ENCODE peak calls at places on chromosomes 7 and 10, in nine cellular contexts. F, G, I, B, M, J, K, C and H are unnamed samples. For H3K36me3, the result is how much of the 10 kb centered on the place peaks cover.

GRCh38 chr10:28853195-28853594 is 175.9 kb downstream of the BAMBI start:
- DNase-seq in F (no peak), G (no peak), I (no peak), B (no peak), M (no peak), J (peak), K (no peak), C (peak), H (no peak)

GRCh38 chr10:94383515-94383914 is 18.8 kb upstream of the TBC1D12 start:
- DNase-seq in F (no peak), G (no peak), I (no peak), B (no peak), M (no peak), J (no peak), K (no peak), C (no peak), H (no peak)

GRCh38 chr10:96675846-96676245 is 44.5 kb downstream of the PIK3AP1 start:
- DNase-seq in F (no peak), G (no peak), I (no peak), B (no peak), M (no peak), J (no peak), K (no peak), C (no peak), H (no peak)

GRCh38 chr7:92955081-92955480 is 118.7 kb upstream of the CDK6 start:
- DNase-seq in F (no peak), G (no peak), I (no peak), B (no peak), M (no peak), J (no peak), K (no peak), C (no peak), H (no peak)

GRCh38 chr10:48575901-48576300 is 29.0 kb downstream of the ARHGAP22 start:
- DNase-seq in F (no peak), G (no peak), I (no peak), B (no peak), M (no peak), J (no peak), K (no peak), C (no peak), H (no peak)

GRCh38 chr10:76939862-76940495 is 697.6 kb downstream of the KCNMA1 start:
- DNase-seq in F (no peak), G (no peak), I (no peak), B (no peak), M (no peak), J (no peak), K (no peak), C (no peak), H (no peak)

GRCh38 chr10:24469993-24470392 is 253.7 kb downstream of the ARHGAP21 start:
- DNase-seq in F (peak), G (peak), I (no peak), B (no peak), M (no peak), J (peak), K (no peak), C (peak), H (no peak)

GRCh38 chr7:73828107-73828803 is 2.5 kb upstream of the CLDN4 start:
- DNase-seq in F (no peak), G (no peak), I (peak), B (no peak), M (peak), J (peak), K (peak), C (peak), H (no peak)

GRCh38 chr7:42734568-42734967 is 177.3 kb downstream of the C7orf25 start:
- DNase-seq in F (no peak), G (no peak), I (no peak), B (no peak), M (no peak), J (peak), K (peak), C (no peak), H (no peak)

GRCh38 chr10:96532523-96532922 is 18.8 kb upstream of the TLL2 start:
- DNase-seq in F (no peak), G (no peak), I (no peak), B (no peak), M (peak), J (peak), K (no peak), C (no peak), H (no peak)

GRCh38 chr7:128259131-128260056 is 18.3 kb downstream of the LEP start:
- DNase-seq in F (no peak), G (no peak), I (peak), B (no peak), M (peak), J (peak), K (no peak), C (peak), H (no peak)

GRCh38 chr10:536935-537334 is 152.5 kb downstream of the DIP2C start:
- DNase-seq in F (peak), G (no peak), I (no peak), B (no peak), M (no peak), J (no peak), K (no peak), C (no peak), H (no peak)

GRCh38 chr10:5500910-5501309 is 1.5 kb upstream of the CALML5 start:
- DNase-seq in F (peak), G (peak), I (no peak), B (no peak), M (no peak), J (no peak), K (no peak), C (no peak), H (no peak)

GRCh38 chr7:71630521-71630920 is 498.6 kb downstream of the GALNT17 start:
- DNase-seq in F (no peak), G (no peak), I (no peak), B (no peak), M (no peak), J (no peak), K (no peak), C (no peak), H (no peak)

GRCh38 chr10:74332398-74332797 is 181.4 kb downstream of the ADK start:
- DNase-seq in F (no peak), G (no peak), I (no peak), B (no peak), M (no peak), J (peak), K (no peak), C (no peak), H (no peak)

GRCh38 chr10:70733051-70733450 is 52.1 kb downstream of the TBATA start:
- DNase-seq in F (no peak), G (no peak), I (no peak), B (no peak), M (no peak), J (no peak), K (no peak), C (no peak), H (no peak)

GRCh38 chr10:66837990-66838389 is 87.8 kb upstream of the LRRTM3 start:
- DNase-seq in F (no peak), G (no peak), I (no peak), B (no peak), M (no peak), J (peak), K (no peak), C (no peak), H (no peak)

GRCh38 chr7:128307066-128307465 is 36.6 kb downstream of the RBM28 start:
- DNase-seq in F (no peak), G (no peak), I (no peak), B (no peak), M (no peak), J (no peak), K (no peak), C (no peak), H (no peak)

GRCh38 chr7:26813426-26813825 is 51.0 kb downstream of the SKAP2 start:
- DNase-seq in F (no peak), G (peak), I (no peak), B (no peak), M (no peak), J (peak), K (peak), C (no peak), H (no peak)

GRCh38 chr7:155948845-155949244 is 136.6 kb upstream of the SHH start:
- DNase-seq in F (no peak), G (no peak), I (no peak), B (no peak), M (peak), J (no peak), K (no peak), C (no peak), H (no peak)

GRCh38 chr10:95728535-95728934 is 27.4 kb upstream of the ENTPD1 start:
- DNase-seq in F (no peak), G (no peak), I (no peak), B (no peak), M (no peak), J (peak), K (peak), C (no peak), H (no peak)

GRCh38 chr7:91636129-91636724 is 244.3 kb downstream of the MTERF1 start:
- DNase-seq in F (no peak), G (no peak), I (peak), B (no peak), M (no peak), J (peak), K (peak), C (no peak), H (no peak)

GRCh38 chr10:94223702-94224370 is 138.9 kb downstream of the NOC3L start:
- DNase-seq in F (no peak), G (no peak), I (no peak), B (no peak), M (no peak), J (peak), K (no peak), C (no peak), H (no peak)

GRCh38 chr10:7819126-7819470 is 793 bp downstream of the TAF3 start:
- DNase-seq in F (no peak), G (no peak), I (no peak), B (no peak), M (peak), J (peak), K (peak), C (no peak), H (peak)

GRCh38 chr7:91169819-91170218 is 94.4 kb upstream of the FZD1 start:
- DNase-seq in F (no peak), G (no peak), I (no peak), B (no peak), M (no peak), J (no peak), K (no peak), C (no peak), H (no peak)

GRCh38 chr7:5421626-5422323 is 1.9 kb downstream of the TNRC18 start:
- DNase-seq in F (peak), G (peak), I (no peak), B (peak), M (peak), J (peak), K (peak), C (peak), H (peak)

GRCh38 chr10:31011660-31012022 is 20.0 kb downstream of the ZNF438 start:
- DNase-seq in F (no peak), G (no peak), I (no peak), B (no peak), M (no peak), J (peak), K (no peak), C (no peak), H (no peak)

GRCh38 chr7:37961251-37961650 is 40.8 kb downstream of the EPDR1 start:
- DNase-seq in F (no peak), G (no peak), I (no peak), B (no peak), M (no peak), J (no peak), K (no peak), C (no peak), H (no peak)

GRCh38 chr7:151310578-151310977 is 31.0 kb upstream of the NUB1 start:
- DNase-seq in F (no peak), G (no peak), I (no peak), B (no peak), M (no peak), J (peak), K (no peak), C (peak), H (no peak)

GRCh38 chr7:105794741-105795729 is 81.4 kb downstream of the ATXN7L1 start:
- DNase-seq in F (no peak), G (no peak), I (no peak), B (peak), M (no peak), J (peak), K (no peak), C (peak), H (no peak)

GRCh38 chr7:114084381-114085312 is 165.8 kb upstream of the PPP1R3A start:
- DNase-seq in F (peak), G (peak), I (no peak), B (peak), M (peak), J (peak), K (no peak), C (no peak), H (no peak)

GRCh38 chr10:76649723-76650127 is 987.9 kb downstream of the KCNMA1 start:
- DNase-seq in F (no peak), G (no peak), I (no peak), B (peak), M (peak), J (peak), K (peak), C (no peak), H (no peak)

GRCh38 chr10:114893248-114893647 is 44.7 kb upstream of the TRUB1 start:
- DNase-seq in F (no peak), G (no peak), I (peak), B (no peak), M (no peak), J (peak), K (no peak), C (no peak), H (no peak)

GRCh38 chr10:117823980-117824379 is 222.8 kb downstream of the RAB11FIP2 start:
- DNase-seq in F (no peak), G (no peak), I (no peak), B (no peak), M (no peak), J (no peak), K (no peak), C (no peak), H (no peak)

GRCh38 chr7:27048438-27048837 is 47.4 kb downstream of the HOXA1 start:
- DNase-seq in F (no peak), G (no peak), I (no peak), B (no peak), M (no peak), J (no peak), K (no peak), C (no peak), H (no peak)

GRCh38 chr10:50325449-50326188 is 74.3 kb upstream of the ASAH2 start:
- DNase-seq in F (no peak), G (no peak), I (peak), B (peak), M (peak), J (peak), K (peak), C (peak), H (no peak)

GRCh38 chr7:122829962-122830361 is 56.3 kb downstream of the CADPS2 start:
- DNase-seq in F (no peak), G (no peak), I (no peak), B (no peak), M (no peak), J (no peak), K (no peak), C (no peak), H (no peak)

DNA sequence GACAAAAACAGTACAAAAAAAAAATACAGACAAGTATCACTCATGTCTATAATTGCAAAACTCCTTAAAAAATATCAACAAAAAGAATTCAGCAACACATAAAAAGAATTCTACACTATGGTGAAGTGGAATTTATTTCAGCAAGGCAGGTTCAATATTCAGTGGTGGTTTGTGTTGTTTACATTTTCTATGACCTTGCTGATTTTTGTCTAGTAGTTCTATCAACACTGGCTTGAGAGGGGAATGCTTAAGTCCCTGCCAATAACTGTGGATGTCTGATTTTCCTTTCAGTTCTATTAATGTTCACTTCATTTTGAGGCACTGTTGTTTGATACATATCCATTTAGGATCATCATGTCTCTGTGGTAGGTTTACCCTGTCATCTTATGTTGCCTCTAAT is 58.5 kb downstream of the CADPS2 start:
- DNase-seq in F (no peak), G (no peak), I (no peak), B (no peak), M (no peak), J (no peak), K (no peak), C (no peak), H (no peak)
- H3K27ac ChIP-seq in F (no peak), G (no peak), I (no peak), B (no peak), M (no peak), J (no peak), K (no peak), C (no peak), H (no peak)

DNA sequence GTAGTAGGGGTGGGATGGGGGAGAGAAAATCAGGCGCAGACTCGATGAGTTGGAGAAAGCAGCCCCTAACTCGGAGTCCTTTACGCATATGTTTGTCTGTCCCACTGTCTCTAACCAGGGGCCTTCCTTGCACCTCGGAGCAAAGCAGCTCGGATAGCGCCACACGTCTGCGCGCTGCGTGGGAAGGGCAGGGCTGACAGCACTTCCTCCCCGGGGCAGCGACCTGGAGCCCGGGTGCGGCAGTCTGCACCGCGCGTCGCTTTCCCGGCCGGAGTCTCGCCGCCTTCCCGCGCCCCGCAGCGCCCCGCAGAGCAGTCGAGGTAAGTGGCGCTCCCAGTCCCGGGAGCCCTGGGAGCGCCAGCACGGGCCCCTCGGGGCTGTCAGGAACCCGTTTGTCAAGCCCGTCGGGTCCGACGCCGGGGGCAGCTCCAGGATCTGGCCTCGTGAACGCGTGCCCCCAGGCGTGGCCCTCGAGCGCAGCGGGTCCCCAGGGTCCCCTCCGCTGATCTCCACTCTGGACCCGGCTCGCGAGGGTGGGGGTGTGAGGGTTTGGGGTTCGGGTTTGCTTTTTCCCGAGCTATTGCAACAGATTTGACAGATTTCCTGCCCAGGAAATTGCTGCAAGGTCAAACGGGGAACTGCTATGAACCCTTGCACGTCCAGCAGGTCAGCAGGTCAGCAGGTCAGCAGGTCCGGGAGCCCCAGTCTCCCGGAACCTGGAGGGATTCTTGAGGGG is 561 bp downstream of the APBB1IP start:
- DNase-seq in F (peak), G (peak), I (no peak), B (no peak), M (no peak), J (no peak), K (no peak), C (no peak), H (peak)
- H3K4me3 ChIP-seq in F (peak), G (peak), I (no peak), B (no peak), M (peak), J (no peak), K (peak), C (no peak), H (peak)

GRCh38 chr7:47218378-47219176 is 363.3 kb downstream of the TNS3 start:
- DNase-seq in F (no peak), G (no peak), I (no peak), B (no peak), M (no peak), J (no peak), K (no peak), C (no peak), H (no peak)
- H3K36me3 ChIP-seq in F (under half), G (under half), I (under half), B (under half), M (under half), J (under half), K (under half), C (under half), H (under half)

DNA sequence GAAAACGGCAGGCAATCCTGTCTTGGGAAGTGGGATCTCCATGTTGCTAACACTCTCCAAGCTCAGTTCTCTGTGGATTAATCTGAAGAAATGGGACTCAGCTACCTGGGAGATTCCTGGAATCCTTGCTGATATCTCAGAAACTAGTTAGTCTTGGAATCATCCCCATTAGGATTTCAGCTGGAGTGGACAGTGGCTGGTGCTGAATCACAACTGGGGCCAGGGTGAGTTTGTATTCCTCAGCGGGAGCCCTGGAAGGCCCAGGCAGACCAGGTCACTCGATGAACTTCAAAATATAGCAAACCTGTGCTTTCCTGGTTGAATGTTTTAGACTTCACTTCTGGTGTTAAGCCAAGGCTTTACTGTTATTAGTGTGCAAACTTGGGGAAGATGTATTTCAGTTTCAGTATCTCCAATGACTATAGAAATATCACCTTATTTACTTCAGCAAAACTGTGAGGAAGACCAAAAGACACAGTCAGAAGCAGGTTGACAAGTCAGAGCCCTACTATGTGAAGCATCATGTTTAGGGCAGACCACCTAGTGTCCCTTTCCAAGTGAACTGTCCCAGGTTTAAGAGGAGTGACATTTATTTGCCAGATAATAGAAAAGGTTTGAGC is 126.1 kb downstream of the AOAH start:
- DNase-seq in F (no peak), G (no peak), I (no peak), B (no peak), M (no peak), J (peak), K (no peak), C (no peak), H (no peak)
- H3K27ac ChIP-seq in F (no peak), G (no peak), I (no peak), B (no peak), M (no peak), J (no peak), K (no peak), C (no peak), H (no peak)

GRCh38 chr10:33315891-33316290 is 18.6 kb downstream of the NRP1 start:
- DNase-seq in F (no peak), G (no peak), I (no peak), B (no peak), M (no peak), J (peak), K (no peak), C (no peak), H (no peak)
- H3K4me3 ChIP-seq in F (no peak), G (no peak), I (no peak), B (no peak), M (no peak), J (no peak), K (no peak), C (no peak), H (no peak)

GRCh38 chr7:54798569-54798968 is 39.6 kb upstream of the SEC61G start:
- DNase-seq in F (no peak), G (no peak), I (no peak), B (no peak), M (no peak), J (no peak), K (no peak), C (no peak), H (no peak)
- H3K36me3 ChIP-seq in F (under half), G (under half), I (under half), B (under half), M (under half), J (under half), K (under half), C (under half), H (under half)

GRCh38 chr10:103842605-103843004 is 12.8 kb downstream of the SH3PXD2A start:
- DNase-seq in F (no peak), G (no peak), I (no peak), B (no peak), M (no peak), J (no peak), K (no peak), C (no peak), H (no peak)
- H3K27ac ChIP-seq in F (no peak), G (no peak), I (no peak), B (no peak), M (no peak), J (no peak), K (no peak), C (no peak), H (no peak)

GRCh38 chr7:101953248-101953819 is 135.9 kb downstream of the CUX1 start:
- DNase-seq in F (no peak), G (no peak), I (peak), B (peak), M (no peak), J (peak), K (peak), C (no peak), H (no peak)
- H3K4me3 ChIP-seq in F (no peak), G (no peak), I (peak), B (no peak), M (no peak), J (no peak), K (peak), C (no peak), H (no peak)